ENCODE peak calls at places on chromosomes 6 and 20, in four cellular contexts. N, Y, B and W are unnamed samples.

GRCh38 chr20:62697468-62697912 is 11.1 kb upstream of the NTSR1 start:
- DNase-seq in N (no peak), B (peak; percentile 67), Y (no peak), W (no peak)

GRCh38 chr20:57586370-57586793 is 25.5 kb downstream of the PCK1 start:
- DNase-seq in N (no peak), Y (no peak), B (no peak), W (no peak)

GRCh38 chr6:92559611-92560010 is 859.7 kb downstream of the EPHA7 start:
- DNase-seq in B (no peak), Y (no peak), N (no peak), W (no peak)

GRCh38 chr6:127207591-127208120 is 59.0 kb upstream of the RNF146 start:
- DNase-seq in Y (no peak), B (no peak), N (no peak), W (no peak)

GRCh38 chr20:51156041-51156795 is 133.3 kb upstream of the KCNG1 start:
- DNase-seq in N (no peak), Y (no peak), B (peak; percentile 40), W (no peak)

GRCh38 chr6:118893095-118893881 is 664 bp upstream of the ASF1A start:
- DNase-seq in B (peak; percentile 74), N (no peak), Y (no peak), W (peak; percentile 32)

GRCh38 chr6:15479761-15480160 is 183.1 kb downstream of the DTNBP1 start:
- DNase-seq in N (no peak), Y (no peak), B (peak; percentile 15), W (no peak)

GRCh38 chr6:118122801-118123200 is 215.7 kb downstream of the SLC35F1 start:
- DNase-seq in B (no peak), N (no peak), Y (no peak), W (no peak)

GRCh38 chr20:23086056-23086551 is at the start of gene CD93:
- DNase-seq in Y (no peak), B (peak; percentile 6), N (no peak), W (no peak)

GRCh38 chr6:113458368-113459010 is 398.7 kb upstream of the MARCKS start:
- DNase-seq in B (no peak), Y (no peak), N (no peak), W (no peak)